ENCODE peak calls at places on chromosomes 6 and 20, in four cellular contexts. One of them, this sample, is unnamed.

GRCh38 chr20:2301164-2301622 is 5.4 kb downstream of the TGM3 start:
- DNase-seq in neural crest cell: no peak
- DNase-seq in stomach: no peak
- DNase-seq in iris pigment epithelial cell: peak
- DNase-seq in this sample: no peak

GRCh38 chr6:6924708-6925107 is 183.1 kb upstream of the RREB1 start:
- DNase-seq in neural crest cell: no peak
- DNase-seq in stomach: no peak
- DNase-seq in iris pigment epithelial cell: no peak
- DNase-seq in this sample: no peak

GRCh38 chr6:108361312-108361932 is 66.6 kb downstream of the AFG1L start:
- DNase-seq in neural crest cell: no peak
- DNase-seq in stomach: no peak
- DNase-seq in iris pigment epithelial cell: peak
- DNase-seq in this sample: no peak

GRCh38 chr6:25889877-25890853 is 16.1 kb upstream of the SLC17A3 start:
- DNase-seq in neural crest cell: peak
- DNase-seq in stomach: no peak
- DNase-seq in iris pigment epithelial cell: peak
- DNase-seq in this sample: peak

GRCh38 chr6:42512498-42513042 is 51.3 kb upstream of the UBR2 start:
- DNase-seq in neural crest cell: no peak
- DNase-seq in stomach: no peak
- DNase-seq in iris pigment epithelial cell: no peak
- DNase-seq in this sample: no peak

GRCh38 chr20:17445561-17445960 is 85.6 kb downstream of the BFSP1 start:
- DNase-seq in neural crest cell: no peak
- DNase-seq in stomach: no peak
- DNase-seq in iris pigment epithelial cell: no peak
- DNase-seq in this sample: no peak

GRCh38 chr20:32609993-32610896 is 25.1 kb upstream of the NOL4L start:
- DNase-seq in neural crest cell: no peak
- DNase-seq in stomach: no peak
- DNase-seq in iris pigment epithelial cell: no peak
- DNase-seq in this sample: no peak

GRCh38 chr6:169895926-169896761 is 144.7 kb downstream of the ERMARD start:
- DNase-seq in neural crest cell: no peak
- DNase-seq in stomach: no peak
- DNase-seq in iris pigment epithelial cell: no peak
- DNase-seq in this sample: no peak

GRCh38 chr6:149701699-149702098 is 16.2 kb downstream of the LATS1 start:
- DNase-seq in neural crest cell: no peak
- DNase-seq in stomach: no peak
- DNase-seq in iris pigment epithelial cell: peak
- DNase-seq in this sample: no peak

GRCh38 chr6:166466178-166467122 is 83.7 kb upstream of the MPC1 start:
- DNase-seq in neural crest cell: no peak
- DNase-seq in stomach: no peak
- DNase-seq in iris pigment epithelial cell: peak
- DNase-seq in this sample: peak

GRCh38 chr6:37110455-37111155 is 59.3 kb upstream of the PIM1 start:
- DNase-seq in neural crest cell: no peak
- DNase-seq in stomach: no peak
- DNase-seq in iris pigment epithelial cell: peak
- DNase-seq in this sample: no peak

GRCh38 chr20:48999890-49000870 is 45.9 kb upstream of the CSE1L start:
- DNase-seq in neural crest cell: no peak
- DNase-seq in stomach: no peak
- DNase-seq in iris pigment epithelial cell: no peak
- DNase-seq in this sample: no peak

GRCh38 chr6:137927777-137928218 is 60.7 kb downstream of the TNFAIP3 start:
- DNase-seq in neural crest cell: no peak
- DNase-seq in stomach: no peak
- DNase-seq in iris pigment epithelial cell: peak
- DNase-seq in this sample: no peak

GRCh38 chr6:89116702-89117101 is 1.2 kb downstream of the SRSF12 start:
- DNase-seq in neural crest cell: no peak
- DNase-seq in stomach: no peak
- DNase-seq in iris pigment epithelial cell: no peak
- DNase-seq in this sample: no peak

GRCh38 chr6:139395891-139396299 is 21.4 kb upstream of the CITED2 start:
- DNase-seq in neural crest cell: no peak
- DNase-seq in stomach: no peak
- DNase-seq in iris pigment epithelial cell: no peak
- DNase-seq in this sample: no peak

GRCh38 chr6:82057846-82058554 is 189.5 kb downstream of the IBTK start:
- DNase-seq in neural crest cell: no peak
- DNase-seq in stomach: no peak
- DNase-seq in iris pigment epithelial cell: peak
- DNase-seq in this sample: peak

GRCh38 chr6:39387785-39388184 is 65.3 kb upstream of the KCNK16 start:
- DNase-seq in neural crest cell: no peak
- DNase-seq in stomach: no peak
- DNase-seq in iris pigment epithelial cell: no peak
- DNase-seq in this sample: no peak

GRCh38 chr6:107786709-107787588 is 37.2 kb downstream of the SCML4 start:
- DNase-seq in neural crest cell: no peak
- DNase-seq in stomach: no peak
- DNase-seq in iris pigment epithelial cell: no peak
- DNase-seq in this sample: no peak

This sample was measured in AG09309.